ENCODE peak calls at places on chromosome 10, in ten cellular contexts. One of them, this sample, is unnamed.

GRCh38 chr10:68408898-68409518 is 1.9 kb upstream of the RUFY2 start:
- DNase-seq in tibial nerve: no peak
- DNase-seq in RWPE2: no peak
- DNase-seq in gastrocnemius medialis: no peak
- DNase-seq in CD8-positive, alpha-beta T cell: no peak
- DNase-seq in A549: no peak
- DNase-seq in fibroblast of lung: no peak
- DNase-seq in progenitor cell of endocrine pancreas: no peak
- DNase-seq in WTC11: no peak
- DNase-seq in CD4-positive, alpha-beta T cell: no peak
- DNase-seq in this sample: no peak

GRCh38 chr10:99115703-99116102 is 119.9 kb downstream of the HPSE2 start:
- DNase-seq in WTC11: no peak
- DNase-seq in fibroblast of lung: no peak
- DNase-seq in CD8-positive, alpha-beta T cell: no peak
- DNase-seq in CD4-positive, alpha-beta T cell: no peak
- DNase-seq in gastrocnemius medialis: no peak
- DNase-seq in tibial nerve: no peak
- DNase-seq in RWPE2: no peak
- DNase-seq in progenitor cell of endocrine pancreas: no peak
- DNase-seq in A549: no peak
- DNase-seq in this sample: no peak

GRCh38 chr10:89210794-89211425 is 3.8 kb upstream of the CH25H start:
- DNase-seq in RWPE2: no peak
- DNase-seq in WTC11: no peak
- DNase-seq in gastrocnemius medialis: no peak
- DNase-seq in CD8-positive, alpha-beta T cell: no peak
- DNase-seq in CD4-positive, alpha-beta T cell: no peak
- DNase-seq in tibial nerve: no peak
- DNase-seq in A549: no peak
- DNase-seq in progenitor cell of endocrine pancreas: no peak
- DNase-seq in fibroblast of lung: no peak
- DNase-seq in this sample: no peak

GRCh38 chr10:63083904-63084689 is 49.0 kb upstream of the NRBF2 start:
- DNase-seq in progenitor cell of endocrine pancreas: no peak
- DNase-seq in RWPE2: no peak
- DNase-seq in fibroblast of lung: peak
- DNase-seq in CD4-positive, alpha-beta T cell: peak
- DNase-seq in CD8-positive, alpha-beta T cell: peak
- DNase-seq in tibial nerve: peak
- DNase-seq in A549: peak
- DNase-seq in WTC11: peak
- DNase-seq in gastrocnemius medialis: peak
- DNase-seq in this sample: peak

GRCh38 chr10:51663086-51663485 is 36.3 kb downstream of the CSTF2T start:
- DNase-seq in CD8-positive, alpha-beta T cell: no peak
- DNase-seq in RWPE2: no peak
- DNase-seq in A549: no peak
- DNase-seq in CD4-positive, alpha-beta T cell: no peak
- DNase-seq in progenitor cell of endocrine pancreas: no peak
- DNase-seq in gastrocnemius medialis: no peak
- DNase-seq in fibroblast of lung: no peak
- DNase-seq in WTC11: no peak
- DNase-seq in tibial nerve: no peak
- DNase-seq in this sample: no peak

GRCh38 chr10:22475527-22475856 is 130.2 kb downstream of the SPAG6 start:
- DNase-seq in gastrocnemius medialis: no peak
- DNase-seq in tibial nerve: no peak
- DNase-seq in fibroblast of lung: no peak
- DNase-seq in CD4-positive, alpha-beta T cell: no peak
- DNase-seq in A549: peak
- DNase-seq in RWPE2: no peak
- DNase-seq in WTC11: no peak
- DNase-seq in CD8-positive, alpha-beta T cell: no peak
- DNase-seq in progenitor cell of endocrine pancreas: no peak
- DNase-seq in this sample: no peak

GRCh38 chr10:27088263-27089044 is 11.8 kb downstream of the ANKRD26 start:
- DNase-seq in CD8-positive, alpha-beta T cell: no peak
- DNase-seq in tibial nerve: no peak
- DNase-seq in gastrocnemius medialis: no peak
- DNase-seq in progenitor cell of endocrine pancreas: no peak
- DNase-seq in A549: no peak
- DNase-seq in WTC11: no peak
- DNase-seq in CD4-positive, alpha-beta T cell: no peak
- DNase-seq in RWPE2: no peak
- DNase-seq in fibroblast of lung: no peak
- DNase-seq in this sample: no peak

GRCh38 chr10:102647433-102648268 is 3.4 kb downstream of the TRIM8 start:
- DNase-seq in progenitor cell of endocrine pancreas: no peak
- DNase-seq in tibial nerve: no peak
- DNase-seq in fibroblast of lung: no peak
- DNase-seq in CD8-positive, alpha-beta T cell: no peak
- DNase-seq in CD4-positive, alpha-beta T cell: no peak
- DNase-seq in RWPE2: no peak
- DNase-seq in gastrocnemius medialis: no peak
- DNase-seq in A549: no peak
- DNase-seq in WTC11: no peak
- DNase-seq in this sample: no peak

GRCh38 chr10:6726924-6727323 is 146.8 kb upstream of the PRKCQ start:
- DNase-seq in WTC11: no peak
- DNase-seq in RWPE2: no peak
- DNase-seq in fibroblast of lung: no peak
- DNase-seq in CD8-positive, alpha-beta T cell: no peak
- DNase-seq in gastrocnemius medialis: no peak
- DNase-seq in A549: no peak
- DNase-seq in progenitor cell of endocrine pancreas: no peak
- DNase-seq in CD4-positive, alpha-beta T cell: no peak
- DNase-seq in tibial nerve: no peak
- DNase-seq in this sample: no peak

DNA sequence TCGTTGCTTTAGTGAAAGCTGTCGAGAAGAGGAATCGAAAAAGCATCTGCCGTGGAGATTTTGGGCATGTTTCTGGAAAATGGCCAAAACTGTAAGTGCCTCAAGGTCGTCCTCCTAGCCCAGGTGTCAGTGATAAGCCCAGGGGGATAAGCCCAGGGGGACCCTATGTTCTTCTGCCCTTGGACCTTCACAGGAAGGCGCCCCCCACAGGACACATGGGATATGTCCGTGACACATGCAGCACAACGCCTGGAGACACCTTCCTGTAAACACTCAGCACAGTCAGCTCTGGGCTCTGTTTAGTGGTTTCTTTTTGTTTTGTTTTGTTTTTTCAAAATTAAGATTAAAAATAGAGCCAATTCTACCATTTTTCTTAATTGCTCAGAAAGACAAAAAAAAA is 272.7 kb downstream of the KLF6 start:
- DNase-seq in fibroblast of lung: no peak
- DNase-seq in RWPE2: no peak
- DNase-seq in CD8-positive, alpha-beta T cell: no peak
- DNase-seq in WTC11: peak
- DNase-seq in progenitor cell of endocrine pancreas: no peak
- DNase-seq in gastrocnemius medialis: no peak
- DNase-seq in tibial nerve: no peak
- DNase-seq in CD4-positive, alpha-beta T cell: no peak
- DNase-seq in A549: no peak
- DNase-seq in this sample: no peak
- TF ChIP-seq CTCF in fibroblast of lung: no peak
- TF ChIP-seq CTCF in RWPE2: no peak
- TF ChIP-seq CTCF in CD8-positive, alpha-beta T cell: no peak
- TF ChIP-seq CTCF in WTC11: peak
- TF ChIP-seq CTCF in progenitor cell of endocrine pancreas: no peak
- TF ChIP-seq CTCF in gastrocnemius medialis: no peak
- TF ChIP-seq CTCF in tibial nerve: no peak
- TF ChIP-seq CTCF in CD4-positive, alpha-beta T cell: no peak
- TF ChIP-seq CTCF in A549: no peak
- TF ChIP-seq CTCF in this sample: no peak

DNA sequence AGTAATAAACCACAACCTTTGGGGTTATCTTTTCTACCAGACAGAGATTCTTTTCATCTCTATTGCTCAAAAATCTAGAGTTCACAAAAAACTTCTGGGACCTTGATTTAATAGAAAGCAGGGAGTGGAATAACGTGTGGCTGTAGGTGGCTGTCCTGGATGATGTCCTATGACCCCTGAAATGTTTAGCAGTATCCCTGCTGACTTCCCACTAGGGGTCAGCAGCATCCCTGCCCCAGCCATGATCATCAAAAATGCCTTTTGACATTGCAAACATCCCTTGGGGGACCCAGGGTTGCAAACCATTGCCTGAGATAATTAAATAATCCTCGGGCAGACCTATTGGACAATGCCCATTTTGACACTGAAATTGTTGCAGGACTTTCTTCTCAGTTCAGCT is 177.1 kb downstream of the USP6NL start:
- DNase-seq in WTC11: peak
- DNase-seq in tibial nerve: no peak
- DNase-seq in gastrocnemius medialis: no peak
- DNase-seq in RWPE2: no peak
- DNase-seq in CD4-positive, alpha-beta T cell: no peak
- DNase-seq in A549: peak
- DNase-seq in fibroblast of lung: no peak
- DNase-seq in CD8-positive, alpha-beta T cell: no peak
- DNase-seq in progenitor cell of endocrine pancreas: no peak
- DNase-seq in this sample: no peak
- TF ChIP-seq CTCF in WTC11: peak
- TF ChIP-seq CTCF in tibial nerve: no peak
- TF ChIP-seq CTCF in gastrocnemius medialis: no peak
- TF ChIP-seq CTCF in RWPE2: peak
- TF ChIP-seq CTCF in CD4-positive, alpha-beta T cell: no peak
- TF ChIP-seq CTCF in A549: peak
- TF ChIP-seq CTCF in fibroblast of lung: peak
- TF ChIP-seq CTCF in CD8-positive, alpha-beta T cell: no peak
- TF ChIP-seq CTCF in progenitor cell of endocrine pancreas: peak
- TF ChIP-seq CTCF in this sample: peak

GRCh38 chr10:43230909-43231522 is 35.8 kb downstream of the RASGEF1A start:
- DNase-seq in WTC11: no peak
- DNase-seq in A549: no peak
- DNase-seq in CD8-positive, alpha-beta T cell: no peak
- DNase-seq in progenitor cell of endocrine pancreas: peak
- DNase-seq in RWPE2: no peak
- DNase-seq in tibial nerve: no peak
- DNase-seq in fibroblast of lung: no peak
- DNase-seq in CD4-positive, alpha-beta T cell: no peak
- DNase-seq in gastrocnemius medialis: peak
- DNase-seq in this sample: no peak

GRCh38 chr10:43231523-43232078 is 35.3 kb downstream of the RASGEF1A start:
- DNase-seq in progenitor cell of endocrine pancreas: no peak
- DNase-seq in CD8-positive, alpha-beta T cell: no peak
- DNase-seq in fibroblast of lung: no peak
- DNase-seq in gastrocnemius medialis: peak
- DNase-seq in A549: no peak
- DNase-seq in CD4-positive, alpha-beta T cell: no peak
- DNase-seq in WTC11: peak
- DNase-seq in tibial nerve: no peak
- DNase-seq in RWPE2: no peak
- DNase-seq in this sample: no peak

GRCh38 chr10:43229208-43230061 is 37.4 kb downstream of the RASGEF1A start:
- DNase-seq in A549: peak
- DNase-seq in CD8-positive, alpha-beta T cell: peak
- DNase-seq in CD4-positive, alpha-beta T cell: no peak
- DNase-seq in RWPE2: peak
- DNase-seq in WTC11: peak
- DNase-seq in tibial nerve: no peak
- DNase-seq in fibroblast of lung: no peak
- DNase-seq in gastrocnemius medialis: peak
- DNase-seq in progenitor cell of endocrine pancreas: peak
- DNase-seq in this sample: no peak

GRCh38 chr10:43228783-43229207 is 38.1 kb downstream of the RASGEF1A start:
- DNase-seq in tibial nerve: no peak
- DNase-seq in WTC11: no peak
- DNase-seq in gastrocnemius medialis: no peak
- DNase-seq in A549: no peak
- DNase-seq in CD4-positive, alpha-beta T cell: no peak
- DNase-seq in RWPE2: no peak
- DNase-seq in fibroblast of lung: no peak
- DNase-seq in progenitor cell of endocrine pancreas: peak
- DNase-seq in CD8-positive, alpha-beta T cell: no peak
- DNase-seq in this sample: no peak

DNA sequence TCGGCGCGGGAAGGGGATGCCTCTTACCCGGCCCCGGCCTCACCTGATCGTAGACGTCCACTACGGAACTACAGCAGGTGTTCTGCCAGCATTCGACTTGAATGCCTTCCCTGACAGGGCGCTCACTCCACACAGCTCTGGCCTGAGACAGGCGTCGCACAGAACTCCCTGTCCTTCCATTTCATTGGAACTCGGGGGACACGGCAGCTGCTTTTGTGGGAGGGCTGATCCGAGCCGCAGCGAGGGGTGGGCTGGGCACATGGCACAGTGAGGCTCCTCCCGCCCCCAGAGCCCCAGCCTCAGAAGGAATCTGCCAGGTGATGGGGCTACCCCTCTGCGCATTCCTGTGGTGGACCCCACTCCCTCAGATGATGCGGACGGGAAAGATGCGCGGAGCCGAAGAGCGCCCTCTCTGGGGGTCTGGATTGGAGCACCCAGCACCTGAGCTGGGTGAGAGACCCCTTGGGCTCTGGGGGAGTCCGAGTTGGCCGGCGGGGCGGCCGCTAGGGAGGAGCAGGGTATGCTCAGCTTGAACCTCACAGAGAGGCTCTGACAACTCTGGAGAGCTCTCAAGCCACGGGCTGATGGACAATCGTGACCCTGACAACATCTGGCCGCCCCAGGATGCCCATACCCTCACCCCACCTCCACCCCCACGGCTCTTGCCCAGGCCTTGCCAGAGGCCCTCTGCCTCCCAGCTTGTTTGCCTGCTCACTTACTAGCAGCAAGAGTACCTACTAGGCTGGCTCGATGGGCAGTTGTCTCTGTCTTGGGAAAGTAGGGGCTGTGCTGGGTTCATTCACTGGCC is 36.6 kb downstream of the RASGEF1A start:
- DNase-seq in fibroblast of lung: no peak
- DNase-seq in WTC11: peak
- DNase-seq in progenitor cell of endocrine pancreas: peak
- DNase-seq in RWPE2: no peak
- DNase-seq in CD4-positive, alpha-beta T cell: no peak
- DNase-seq in A549: no peak
- DNase-seq in tibial nerve: no peak
- DNase-seq in gastrocnemius medialis: peak
- DNase-seq in CD8-positive, alpha-beta T cell: no peak
- DNase-seq in this sample: no peak
- TF ChIP-seq CTCF in fibroblast of lung: no peak
- TF ChIP-seq CTCF in WTC11: no peak
- TF ChIP-seq CTCF in progenitor cell of endocrine pancreas: peak
- TF ChIP-seq CTCF in RWPE2: no peak
- TF ChIP-seq CTCF in CD4-positive, alpha-beta T cell: no peak
- TF ChIP-seq CTCF in A549: no peak
- TF ChIP-seq CTCF in tibial nerve: no peak
- TF ChIP-seq CTCF in gastrocnemius medialis: no peak
- TF ChIP-seq CTCF in CD8-positive, alpha-beta T cell: no peak
- TF ChIP-seq CTCF in this sample: no peak

GRCh38 chr10:69901623-69902505 is 100.2 kb downstream of the COL13A1 start:
- DNase-seq in A549: peak
- DNase-seq in gastrocnemius medialis: peak
- DNase-seq in tibial nerve: peak
- DNase-seq in progenitor cell of endocrine pancreas: peak
- DNase-seq in RWPE2: no peak
- DNase-seq in WTC11: peak
- DNase-seq in CD4-positive, alpha-beta T cell: no peak
- DNase-seq in CD8-positive, alpha-beta T cell: no peak
- DNase-seq in fibroblast of lung: peak
- DNase-seq in this sample: peak
- TF ChIP-seq CTCF in A549: peak
- TF ChIP-seq CTCF in gastrocnemius medialis: peak
- TF ChIP-seq CTCF in tibial nerve: peak
- TF ChIP-seq CTCF in progenitor cell of endocrine pancreas: peak
- TF ChIP-seq CTCF in RWPE2: peak
- TF ChIP-seq CTCF in WTC11: peak
- TF ChIP-seq CTCF in CD4-positive, alpha-beta T cell: no peak
- TF ChIP-seq CTCF in CD8-positive, alpha-beta T cell: peak
- TF ChIP-seq CTCF in fibroblast of lung: peak
- TF ChIP-seq CTCF in this sample: peak

This sample was measured in AG09319.